ENCODE peak calls at places on chromosomes 11 and 22, in six cellular contexts. One of them, this sample, is unnamed.

GRCh38 chr11:75954039-75954438 is 139.0 kb downstream of the UVRAG start:
- DNase-seq in NCI-H1436 treated with DMSO at 0.1 percent for 48 hours: no peak
- DNase-seq in COR-L47: no peak
- DNase-seq in NCI-H2171 treated with DMSO at 0.1 percent for 48 hours: no peak
- DNase-seq in nephron progenitor cell: no peak
- DNase-seq in activated CD8-positive, alpha-beta memory T cell treated with anti-CD3 and anti-CD28 coated beads, Interleukin-2, amount 10 ng/mL, durations not matched to agents 7 days and 5 days: no peak
- DNase-seq in this sample: no peak

GRCh38 chr22:46355369-46355995 is 20.0 kb downstream of the TRMU start:
- DNase-seq in NCI-H1436 treated with DMSO at 0.1 percent for 48 hours: no peak
- DNase-seq in activated CD8-positive, alpha-beta memory T cell treated with anti-CD3 and anti-CD28 coated beads, Interleukin-2, amount 10 ng/mL, durations not matched to agents 7 days and 5 days: peak
- DNase-seq in COR-L47: peak
- DNase-seq in NCI-H2171 treated with DMSO at 0.1 percent for 48 hours: peak
- DNase-seq in nephron progenitor cell: peak
- DNase-seq in this sample: no peak

GRCh38 chr11:25953015-25953414 is 378.9 kb upstream of the ANO3 start:
- DNase-seq in NCI-H1436 treated with DMSO at 0.1 percent for 48 hours: no peak
- DNase-seq in activated CD8-positive, alpha-beta memory T cell treated with anti-CD3 and anti-CD28 coated beads, Interleukin-2, amount 10 ng/mL, durations not matched to agents 7 days and 5 days: no peak
- DNase-seq in NCI-H2171 treated with DMSO at 0.1 percent for 48 hours: no peak
- DNase-seq in nephron progenitor cell: no peak
- DNase-seq in COR-L47: no peak
- DNase-seq in this sample: no peak

GRCh38 chr22:37019309-37020191 is at the start of the genes MPST and TST:
- DNase-seq in NCI-H1436 treated with DMSO at 0.1 percent for 48 hours: no peak
- DNase-seq in NCI-H2171 treated with DMSO at 0.1 percent for 48 hours: peak
- DNase-seq in nephron progenitor cell: peak
- DNase-seq in activated CD8-positive, alpha-beta memory T cell treated with anti-CD3 and anti-CD28 coated beads, Interleukin-2, amount 10 ng/mL, durations not matched to agents 7 days and 5 days: peak
- DNase-seq in COR-L47: peak
- DNase-seq in this sample: no peak

GRCh38 chr11:69055598-69056516 is 7.1 kb downstream of the TPCN2 start:
- DNase-seq in NCI-H2171 treated with DMSO at 0.1 percent for 48 hours: no peak
- DNase-seq in activated CD8-positive, alpha-beta memory T cell treated with anti-CD3 and anti-CD28 coated beads, Interleukin-2, amount 10 ng/mL, durations not matched to agents 7 days and 5 days: peak
- DNase-seq in NCI-H1436 treated with DMSO at 0.1 percent for 48 hours: no peak
- DNase-seq in COR-L47: no peak
- DNase-seq in nephron progenitor cell: no peak
- DNase-seq in this sample: no peak

GRCh38 chr22:39206491-39206890 is 38.3 kb downstream of the PDGFB start:
- DNase-seq in NCI-H1436 treated with DMSO at 0.1 percent for 48 hours: no peak
- DNase-seq in COR-L47: no peak
- DNase-seq in NCI-H2171 treated with DMSO at 0.1 percent for 48 hours: no peak
- DNase-seq in activated CD8-positive, alpha-beta memory T cell treated with anti-CD3 and anti-CD28 coated beads, Interleukin-2, amount 10 ng/mL, durations not matched to agents 7 days and 5 days: no peak
- DNase-seq in nephron progenitor cell: no peak
- DNase-seq in this sample: no peak

GRCh38 chr11:45925550-45925949 is 3.1 kb downstream of the LARGE2 start:
- DNase-seq in COR-L47: no peak
- DNase-seq in activated CD8-positive, alpha-beta memory T cell treated with anti-CD3 and anti-CD28 coated beads, Interleukin-2, amount 10 ng/mL, durations not matched to agents 7 days and 5 days: no peak
- DNase-seq in nephron progenitor cell: no peak
- DNase-seq in NCI-H1436 treated with DMSO at 0.1 percent for 48 hours: no peak
- DNase-seq in NCI-H2171 treated with DMSO at 0.1 percent for 48 hours: no peak
- DNase-seq in this sample: no peak

GRCh38 chr22:19137384-19138216 is 6.5 kb downstream of the TSSK2 start:
- DNase-seq in NCI-H1436 treated with DMSO at 0.1 percent for 48 hours: no peak
- DNase-seq in COR-L47: no peak
- DNase-seq in nephron progenitor cell: no peak
- DNase-seq in NCI-H2171 treated with DMSO at 0.1 percent for 48 hours: no peak
- DNase-seq in activated CD8-positive, alpha-beta memory T cell treated with anti-CD3 and anti-CD28 coated beads, Interleukin-2, amount 10 ng/mL, durations not matched to agents 7 days and 5 days: no peak
- DNase-seq in this sample: no peak

GRCh38 chr11:122242731-122243130 is 126.7 kb upstream of the BLID start:
- DNase-seq in nephron progenitor cell: no peak
- DNase-seq in NCI-H1436 treated with DMSO at 0.1 percent for 48 hours: no peak
- DNase-seq in activated CD8-positive, alpha-beta memory T cell treated with anti-CD3 and anti-CD28 coated beads, Interleukin-2, amount 10 ng/mL, durations not matched to agents 7 days and 5 days: no peak
- DNase-seq in COR-L47: no peak
- DNase-seq in NCI-H2171 treated with DMSO at 0.1 percent for 48 hours: no peak
- DNase-seq in this sample: no peak

GRCh38 chr22:45240137-45240809 is 421 bp downstream of the KIAA0930 start:
- DNase-seq in NCI-H1436 treated with DMSO at 0.1 percent for 48 hours: no peak
- DNase-seq in COR-L47: no peak
- DNase-seq in nephron progenitor cell: peak
- DNase-seq in activated CD8-positive, alpha-beta memory T cell treated with anti-CD3 and anti-CD28 coated beads, Interleukin-2, amount 10 ng/mL, durations not matched to agents 7 days and 5 days: peak
- DNase-seq in NCI-H2171 treated with DMSO at 0.1 percent for 48 hours: no peak
- DNase-seq in this sample: no peak

This sample was measured in NCI-H187 treated with DMSO at 0.1 percent for 48 hours.